ENCODE peak calls at places on chromosomes 7 and 10, in five cellular contexts. I, L, Z, M and A are unnamed samples.

GRCh38 chr7:149846436-149847046 is 8.4 kb downstream of the ZNF862 start:
- DNase-seq in I (no peak), L (no peak), Z (no peak), M (no peak), A (peak)

GRCh38 chr7:27106181-27106905 is 3.9 kb upstream of the HOXA2 start:
- DNase-seq in I (peak), L (peak), Z (no peak), M (no peak), A (no peak)

GRCh38 chr10:81820418-81820817 is 54.6 kb upstream of the NRG3 start:
- DNase-seq in I (peak), L (no peak), Z (no peak), M (no peak), A (no peak)

GRCh38 chr10:8967004-8967530 is 912.6 kb downstream of the GATA3 start:
- DNase-seq in I (no peak), L (no peak), Z (no peak), M (no peak), A (no peak)

GRCh38 chr10:131093795-131094366 is 217.6 kb downstream of the TCERG1L start:
- DNase-seq in I (no peak), L (no peak), Z (no peak), M (no peak), A (no peak)

GRCh38 chr7:52940511-52940910 is 94.9 kb upstream of the POM121L12 start:
- DNase-seq in I (no peak), L (no peak), Z (no peak), M (no peak), A (no peak)

GRCh38 chr10:97549587-97550322 is 22.8 kb upstream of the ANKRD2 start:
- DNase-seq in I (peak), L (no peak), Z (peak), M (no peak), A (no peak)

GRCh38 chr10:76080991-76081390 is 649.6 kb downstream of the LRMDA start:
- DNase-seq in I (no peak), L (peak), Z (no peak), M (no peak), A (no peak)

GRCh38 chr7:157001920-157002818 is 8.3 kb downstream of the MNX1 start:
- DNase-seq in I (peak), L (no peak), Z (no peak), M (no peak), A (no peak)

GRCh38 chr10:43249151-43249961 is 17.5 kb downstream of the RASGEF1A start:
- DNase-seq in I (peak), L (no peak), Z (no peak), M (no peak), A (no peak)

GRCh38 chr7:45215611-45216062 is 58.0 kb downstream of the RAMP3 start:
- DNase-seq in I (peak), L (no peak), Z (no peak), M (no peak), A (no peak)

GRCh38 chr10:28283251-28283650 is 19.6 kb downstream of the MPP7 start:
- DNase-seq in I (no peak), L (no peak), Z (no peak), M (no peak), A (no peak)

GRCh38 chr10:75612904-75613684 is 181.7 kb downstream of the LRMDA start:
- DNase-seq in I (no peak), L (no peak), Z (no peak), M (no peak), A (peak)

GRCh38 chr7:92881091-92881485 is 44.7 kb upstream of the CDK6 start:
- DNase-seq in I (no peak), L (no peak), Z (no peak), M (no peak), A (no peak)

GRCh38 chr7:120583835-120584586 is 273.9 kb downstream of the TSPAN12 start:
- DNase-seq in I (no peak), L (peak), Z (no peak), M (no peak), A (no peak)

GRCh38 chr10:86410542-86411124 is 44.0 kb upstream of the GRID1 start:
- DNase-seq in I (no peak), L (peak), Z (peak), M (no peak), A (no peak)

GRCh38 chr10:123375738-123376137 is 221.5 kb downstream of the BUB3 start:
- DNase-seq in I (no peak), L (no peak), Z (no peak), M (no peak), A (no peak)

GRCh38 chr7:32536585-32536984 is 41.3 kb downstream of the AVL9 start:
- DNase-seq in I (no peak), L (peak), Z (no peak), M (no peak), A (no peak)

GRCh38 chr10:61995093-61995492 is 93.6 kb downstream of the ARID5B start:
- DNase-seq in I (no peak), L (no peak), Z (no peak), M (no peak), A (no peak)

GRCh38 chr10:61992059-61992460 is 90.6 kb downstream of the ARID5B start:
- DNase-seq in I (no peak), L (peak), Z (no peak), M (no peak), A (no peak)

GRCh38 chr10:61992683-61993629 is 91.5 kb downstream of the ARID5B start:
- DNase-seq in I (peak), L (peak), Z (no peak), M (no peak), A (peak)

GRCh38 chr10:61994404-61995031 is 93.0 kb downstream of the ARID5B start:
- DNase-seq in I (no peak), L (no peak), Z (no peak), M (no peak), A (no peak)

GRCh38 chr10:61993676-61994401 is 92.3 kb downstream of the ARID5B start:
- DNase-seq in I (no peak), L (no peak), Z (no peak), M (no peak), A (no peak)
- TF ChIP-seq MXI1 in I (no peak), L (no peak), Z (no peak), M (no peak), A (no peak)

DNA sequence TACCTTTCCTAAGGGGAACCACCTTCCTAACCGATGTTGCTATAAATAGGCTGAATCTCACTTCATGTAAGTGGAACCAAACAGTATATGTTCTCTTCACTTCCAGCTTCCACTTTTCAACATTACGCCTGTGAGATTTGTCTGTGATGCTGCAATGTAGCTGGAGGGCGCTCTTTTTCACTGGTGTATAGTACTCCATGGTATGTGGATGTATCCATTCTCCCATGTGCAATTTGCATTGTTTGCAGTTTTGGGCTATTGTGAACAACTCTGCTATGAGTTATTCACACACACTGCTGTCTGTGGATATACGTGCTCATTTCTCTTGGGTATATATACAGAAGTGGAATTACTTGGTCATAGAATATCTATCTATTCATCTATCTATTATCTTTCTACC is 75.9 kb upstream of the GNA12 start:
- DNase-seq in I (no peak), L (no peak), Z (no peak), M (no peak), A (no peak)
- TF ChIP-seq MXI1 in I (no peak), L (no peak), Z (no peak), M (no peak), A (no peak)

GRCh38 chr7:128042027-128042426 is 10.8 kb upstream of the LRRC4 start:
- DNase-seq in I (no peak), L (no peak), Z (no peak), M (no peak), A (no peak)
- TF ChIP-seq MXI1 in I (no peak), L (no peak), Z (no peak), M (no peak), A (no peak)

DNA sequence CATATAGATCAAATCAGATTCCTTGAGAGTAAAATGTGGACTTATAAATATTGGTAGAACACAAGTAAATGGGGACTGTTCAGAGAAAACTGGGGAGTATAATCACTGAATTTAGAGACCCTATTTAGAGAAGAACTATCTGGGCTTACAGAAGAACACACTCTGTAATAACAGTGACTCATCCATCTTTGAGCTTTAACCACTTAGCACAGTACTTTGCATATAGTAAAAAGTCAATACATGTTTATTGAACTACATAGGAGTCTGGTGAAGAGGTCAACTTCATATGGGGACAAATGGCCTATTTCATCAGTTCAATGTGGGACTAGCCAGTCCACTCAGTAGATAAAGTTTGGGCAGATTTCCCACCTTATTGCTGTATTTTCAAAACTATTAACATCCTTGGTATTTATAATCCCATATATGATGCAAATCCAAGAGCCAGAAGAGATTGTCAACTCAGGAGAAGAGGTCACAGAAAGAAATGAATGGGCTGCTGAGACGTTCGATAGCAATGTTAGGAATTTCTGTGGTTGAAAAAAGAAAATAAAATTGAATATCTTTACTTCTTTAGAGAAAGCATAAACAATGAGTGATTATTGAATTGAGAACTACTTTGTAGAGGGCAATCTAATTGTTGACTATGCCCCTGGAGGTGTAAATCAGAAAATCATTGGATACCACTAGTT is 119.3 kb upstream of the CACNA2D1 start:
- DNase-seq in I (no peak), L (peak), Z (no peak), M (no peak), A (no peak)
- TF ChIP-seq MXI1 in I (no peak), L (no peak), Z (no peak), M (no peak), A (no peak)

GRCh38 chr10:386751-387693 is 251.8 kb downstream of the ZMYND11 start:
- DNase-seq in I (no peak), L (no peak), Z (no peak), M (no peak), A (no peak)
- TF ChIP-seq MXI1 in I (no peak), L (no peak), Z (no peak), M (no peak), A (no peak)